ENCODE peak calls at places on chromosomes 6 and 20, in seven cellular contexts. O, J, I, K, W, V and U are unnamed samples.

GRCh38 chr6:63816401-63816975 is 180.9 kb downstream of the PHF3 start:
- DNase-seq in O (no peak), J (no peak), I (no peak), K (no peak), W (no peak), V (no peak), U (no peak)

GRCh38 chr20:50015636-50015992 is 32.8 kb downstream of the SNAI1 start:
- DNase-seq in O (no peak), J (no peak), I (no peak), K (no peak), W (no peak), V (no peak), U (no peak)

GRCh38 chr6:48814957-48815356 is 648.1 kb downstream of the MMUT start:
- DNase-seq in O (no peak), J (no peak), I (no peak), K (no peak), W (no peak), V (no peak), U (no peak)

GRCh38 chr6:151914475-151914874 is 107.0 kb downstream of the ESR1 start:
- DNase-seq in O (no peak), J (no peak), I (no peak), K (no peak), W (no peak), V (peak; percentile 62), U (no peak)

GRCh38 chr6:163427498-163428254 is 13.2 kb downstream of the QKI start:
- DNase-seq in O (no peak), J (no peak), I (no peak), K (no peak), W (no peak), V (peak; percentile 66), U (no peak)

GRCh38 chr6:132934496-132934895 is 120.1 kb downstream of the RPS12 start:
- DNase-seq in O (no peak), J (no peak), I (no peak), K (no peak), W (no peak), V (no peak), U (no peak)

GRCh38 chr20:17679786-17680127 is 2.3 kb downstream of the RRBP1 start:
- DNase-seq in O (no peak), J (no peak), I (no peak), K (peak; percentile 22), W (no peak), V (no peak), U (no peak)

GRCh38 chr6:47061631-47062300 is 19.6 kb upstream of the ADGRF1 start:
- DNase-seq in O (peak; percentile 50), J (no peak), I (peak; percentile 14), K (peak; percentile 38), W (no peak), V (no peak), U (no peak)

GRCh38 chr6:130018830-130019795 is 732 bp downstream of the L3MBTL3 start:
- DNase-seq in O (peak; percentile 35), J (peak; percentile 41), I (peak; percentile 47), K (peak; percentile 21), W (peak; percentile 65), V (peak; percentile 26), U (peak; percentile 55)

GRCh38 chr6:47278545-47278944 is 31.2 kb downstream of the TNFRSF21 start:
- DNase-seq in O (no peak), J (no peak), I (no peak), K (no peak), W (no peak), V (peak; percentile 23), U (no peak)

GRCh38 chr6:151075527-151075926 is 164.2 kb upstream of the AKAP12 start:
- DNase-seq in O (no peak), J (no peak), I (no peak), K (no peak), W (no peak), V (no peak), U (no peak)

GRCh38 chr6:10696655-10697054 is 1.9 kb downstream of the PAK1IP1 start:
- DNase-seq in O (no peak), J (no peak), I (no peak), K (no peak), W (no peak), V (no peak), U (no peak)

GRCh38 chr6:155245871-155246270 is 17.9 kb upstream of the CLDN20 start:
- DNase-seq in O (no peak), J (no peak), I (no peak), K (no peak), W (no peak), V (no peak), U (no peak)

GRCh38 chr6:139722540-139722939 is 348.1 kb upstream of the CITED2 start:
- DNase-seq in O (no peak), J (no peak), I (no peak), K (no peak), W (no peak), V (no peak), U (no peak)

GRCh38 chr6:36545767-36546663 is 1.3 kb downstream of the STK38 start:
- DNase-seq in O (no peak), J (no peak), I (peak; percentile 25), K (no peak), W (no peak), V (no peak), U (no peak)

GRCh38 chr20:31861346-31862156 is 8.8 kb downstream of the DUSP15 start:
- DNase-seq in O (peak; percentile 73), J (no peak), I (peak; percentile 61), K (peak; percentile 57), W (peak; percentile 60), V (peak; percentile 75), U (peak; percentile 71)

GRCh38 chr20:10795286-10796026 is 121.7 kb upstream of the JAG1 start:
- DNase-seq in O (no peak), J (no peak), I (no peak), K (no peak), W (no peak), V (no peak), U (no peak)

GRCh38 chr20:62617711-62618483 is 24.4 kb upstream of the SLCO4A1 start:
- DNase-seq in O (peak; percentile 78), J (peak; percentile 80), I (peak; percentile 47), K (peak; percentile 51), W (peak; percentile 78), V (no peak), U (peak; percentile 81)

GRCh38 chr20:4036351-4036750 is 21.0 kb upstream of the RNF24 start:
- DNase-seq in O (no peak), J (no peak), I (no peak), K (no peak), W (no peak), V (no peak), U (no peak)

GRCh38 chr6:6908116-6908515 is 199.6 kb upstream of the RREB1 start:
- DNase-seq in O (no peak), J (no peak), I (no peak), K (no peak), W (no peak), V (no peak), U (no peak)

GRCh38 chr20:5135363-5136012 is 8.7 kb downstream of the CDS2 start:
- DNase-seq in O (no peak), J (no peak), I (no peak), K (no peak), W (no peak), V (no peak), U (no peak)

GRCh38 chr6:50272611-50273010 is 222.9 kb upstream of the DEFB112 start:
- DNase-seq in O (no peak), J (no peak), I (no peak), K (no peak), W (no peak), V (no peak), U (no peak)

GRCh38 chr6:111855775-111856174 is 17.5 kb downstream of the FYN start:
- DNase-seq in O (no peak), J (no peak), I (no peak), K (no peak), W (no peak), V (no peak), U (no peak)

GRCh38 chr20:46939031-46939430 is 44.4 kb downstream of the EYA2 start:
- DNase-seq in O (no peak), J (no peak), I (no peak), K (no peak), W (no peak), V (peak; percentile 66), U (no peak)
- TF ChIP-seq CTCF in O (no peak), J (peak; percentile 10), I (no peak), K (no peak), W (no peak), V (no peak), U (no peak)

GRCh38 chr6:108735310-108735990 is 112.8 kb upstream of the ARMC2 start:
- DNase-seq in O (no peak), J (no peak), I (no peak), K (no peak), W (no peak), V (no peak), U (no peak)
- H3K4me1 ChIP-seq in O (peaks cover 7% of the 10 kb centered on the region), J (no peaks in the 10 kb centered on the region), I (peaks cover 8% of the 10 kb centered on the region), K (peaks cover 13% of the 10 kb centered on the region), W (no peaks in the 10 kb centered on the region), V (peaks cover 37% of the 10 kb centered on the region), U (peaks cover 5% of the 10 kb centered on the region)

GRCh38 chr20:652611-653109 is 340 bp downstream of the SRXN1 start:
- DNase-seq in O (peak; percentile 59), J (peak; percentile 51), I (peak; percentile 22), K (peak; percentile 35), W (peak; percentile 72), V (peak; percentile 69), U (peak; percentile 66)

GRCh38 chr20:650281-650680 is 2.7 kb downstream of the SRXN1 start:
- DNase-seq in O (no peak), J (no peak), I (no peak), K (no peak), W (no peak), V (no peak), U (no peak)

GRCh38 chr20:651713-652610 is 1.0 kb downstream of the SRXN1 start:
- DNase-seq in O (no peak), J (no peak), I (peak; percentile 27), K (no peak), W (no peak), V (peak; percentile 61), U (no peak)

GRCh38 chr20:653110-653589 is at the start of gene SRXN1:
- DNase-seq in O (peak; percentile 96), J (peak; percentile 92), I (peak; percentile 93), K (peak; percentile 91), W (peak; percentile 95), V (peak; percentile 98), U (peak; percentile 95)

GRCh38 chr20:650954-651353 is 2.0 kb downstream of the SRXN1 start:
- DNase-seq in O (no peak), J (no peak), I (no peak), K (no peak), W (no peak), V (peak; percentile 68), U (no peak)
- H3K4me3 ChIP-seq in O (no peak overlapping the region), J (no peak overlapping the region), I (no peak overlapping the region), K (no peak overlapping the region), W (no peak overlapping the region), V (peak overlapping the region; percentile 87), U (no peak overlapping the region)

DNA sequence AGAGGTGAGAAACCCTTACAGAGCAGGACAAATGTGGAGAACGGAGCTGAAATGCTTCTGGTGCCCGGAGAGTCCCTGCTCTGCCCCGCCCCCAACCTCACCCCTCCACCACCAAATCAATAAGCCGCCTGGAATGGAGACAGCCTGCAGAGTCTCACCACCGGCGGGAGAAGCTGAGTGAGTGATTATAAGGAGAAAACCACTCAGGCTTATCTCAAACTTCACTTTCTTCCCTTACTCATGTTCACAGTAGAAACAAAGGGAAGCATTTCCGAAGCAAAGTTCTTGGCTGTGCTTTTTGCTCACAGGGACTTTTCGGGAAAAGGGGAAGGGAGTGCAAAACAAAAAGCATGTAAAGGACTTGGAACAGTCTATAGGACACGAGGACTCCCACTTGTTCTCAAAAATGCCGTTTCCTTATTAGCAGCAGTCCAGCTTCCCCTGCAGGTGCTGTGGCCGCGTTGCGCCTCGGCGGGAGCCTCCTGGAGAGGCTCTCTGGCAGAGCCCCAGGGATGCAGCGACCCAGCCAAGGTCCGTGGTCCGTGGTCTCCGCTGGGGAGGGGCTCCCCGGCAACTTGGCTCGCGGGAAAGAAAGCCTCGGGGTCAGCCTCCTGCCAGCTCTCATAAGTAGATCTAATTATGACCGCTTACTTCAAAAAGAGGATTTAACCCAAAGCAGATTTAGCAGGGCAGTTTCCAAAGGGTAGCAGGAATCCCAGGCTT is 64.8 kb upstream of the TMEM30A start:
- DNase-seq in O (peak; percentile 46), J (peak; percentile 39), I (no peak), K (peak; percentile 23), W (peak; percentile 58), V (no peak), U (peak; percentile 56)
- TF ChIP-seq CTCF in O (no peak), J (no peak), I (no peak), K (peak; percentile 8), W (no peak), V (no peak), U (peak; percentile 24)